ENCODE peak calls at places on chromosomes 2 and 18, in six cellular contexts. J is stimulated activated naive CD8-positive, alpha-beta T cell treated with anti-CD3 and anti-CD28 coated beads, Interleukin-15, Interleukin-2, amounts not matched to agents 100 U/mL and 50 U/mL, for 24 hours; P is sciatic nerve; O is Caki2; V is NCI-H446; G is HCEC 1CT. E is an unnamed sample.

GRCh38 chr18:63440219-63440618 is 17.9 kb upstream of the VPS4B start:
- DNase-seq in G (peak; percentile 18), V (no peak), J (no peak), O (no peak), P (no peak), E (no peak)

GRCh38 chr18:32200766-32201165 is 10.9 kb downstream of the MEP1B start:
- DNase-seq in G (no peak), O (no peak), V (peak; percentile 38), P (no peak), J (no peak), E (no peak)

GRCh38 chr18:46502444-46502843 is 154.6 kb downstream of the LOXHD1 start:
- DNase-seq in O (peak; percentile 9), G (no peak), J (no peak), P (no peak), V (no peak), E (peak; percentile 5)

GRCh38 chr2:3712841-3713503 is 9.6 kb downstream of the DCDC2C start:
- DNase-seq in O (no peak), V (no peak), G (no peak), P (no peak), J (no peak), E (peak; percentile 18)

GRCh38 chr2:58032751-58033055 is 13.9 kb upstream of the VRK2 start:
- DNase-seq in V (no peak), P (no peak), O (no peak), G (no peak), J (no peak), E (no peak)

GRCh38 chr2:197242719-197243118 is 67.9 kb downstream of the ANKRD44 start:
- DNase-seq in P (no peak), J (no peak), V (no peak), G (no peak), O (no peak), E (no peak)

GRCh38 chr2:192247456-192247855 is 52.7 kb upstream of the TMEFF2 start:
- DNase-seq in V (no peak), J (no peak), P (no peak), O (no peak), G (peak; percentile 82), E (no peak)

GRCh38 chr2:20365249-20365817 is 14.7 kb upstream of the PUM2 start:
- DNase-seq in V (no peak), J (peak; percentile 29), P (no peak), O (no peak), G (peak; percentile 85), E (peak; percentile 68)

GRCh38 chr18:58119819-58120218 is 75.8 kb downstream of the NEDD4L start:
- DNase-seq in P (no peak), J (no peak), O (no peak), G (no peak), V (no peak), E (no peak)

GRCh38 chr2:158962074-158962473 is 6.4 kb upstream of the TANC1 start:
- DNase-seq in J (no peak), G (no peak), P (no peak), O (no peak), V (no peak), E (no peak)

GRCh38 chr18:58529714-58530354 is 99.1 kb downstream of the ALPK2 start:
- DNase-seq in G (peak; percentile 47), V (peak; percentile 68), O (peak; percentile 38), P (no peak), J (peak; percentile 80), E (peak; percentile 53)

GRCh38 chr18:75810481-75810880 is 383.0 kb upstream of the SMIM21 start:
- DNase-seq in J (no peak), O (no peak), P (no peak), V (no peak), G (no peak), E (peak; percentile 22)

GRCh38 chr18:69402219-69402989 is 1.7 kb downstream of the DOK6 start:
- DNase-seq in J (no peak), O (no peak), V (no peak), P (no peak), G (no peak), E (peak; percentile 1)

GRCh38 chr2:134104754-134105153 is 149.1 kb upstream of the MGAT5 start:
- DNase-seq in O (no peak), P (no peak), J (no peak), V (no peak), G (no peak), E (no peak)

GRCh38 chr2:99140860-99141109 is 722 bp upstream of the C2orf15 start:
- DNase-seq in P (no peak), O (no peak), J (no peak), G (no peak), V (no peak), E (no peak)

GRCh38 chr18:79395761-79396404 is at the start of gene NFATC1:
- DNase-seq in J (peak; percentile 92), V (no peak), P (peak; percentile 95), O (peak; percentile 54), G (peak; percentile 50), E (peak; percentile 52)

GRCh38 chr2:37527362-37527761 is 144.1 kb downstream of the CDC42EP3 start:
- DNase-seq in V (no peak), G (no peak), P (no peak), O (no peak), J (no peak), E (no peak)

GRCh38 chr2:194549387-194549786 is 1107.6 kb upstream of the SLC39A10 start:
- DNase-seq in V (no peak), J (no peak), G (no peak), P (no peak), O (no peak), E (no peak)

GRCh38 chr2:131394147-131394931 is 30.4 kb upstream of the RAB6D start:
- DNase-seq in P (no peak), O (no peak), G (no peak), J (peak; percentile 9), V (no peak), E (no peak)

GRCh38 chr2:232238108-232238507 is 140.4 kb upstream of the ALPP start:
- DNase-seq in G (no peak), J (no peak), V (no peak), P (no peak), O (no peak), E (no peak)

GRCh38 chr18:34990571-34990970 is 50.6 kb upstream of the MAPRE2 start:
- DNase-seq in G (peak; percentile 37), J (no peak), P (no peak), V (no peak), O (no peak), E (peak; percentile 62)

GRCh38 chr2:148670773-148671172 is 26.2 kb downstream of the EPC2 start:
- DNase-seq in O (no peak), G (peak; percentile 59), P (no peak), V (no peak), J (no peak), E (no peak)